ENCODE peak calls at places on chromosomes 6 and 20, in nine cellular contexts. M, K, T, Z, H, D, C, E and Y are unnamed samples.

GRCh38 chr20:38330638-38331037 is 15.6 kb upstream of the LBP start:
- DNase-seq in M (no peak), K (no peak), T (no peak), Z (no peak), H (no peak), D (no peak), C (no peak), E (no peak), Y (no peak)

GRCh38 chr6:16103708-16104107 is 25.2 kb upstream of the MYLIP start:
- DNase-seq in M (no peak), K (no peak), T (no peak), Z (no peak), H (no peak), D (peak), C (no peak), E (no peak), Y (no peak)

GRCh38 chr20:37455659-37456058 is 65.4 kb upstream of the NNAT start:
- DNase-seq in M (no peak), K (no peak), T (no peak), Z (no peak), H (no peak), D (no peak), C (no peak), E (no peak), Y (no peak)

GRCh38 chr20:5353624-5354496 is 37.1 kb upstream of the PROKR2 start:
- DNase-seq in M (no peak), K (no peak), T (no peak), Z (no peak), H (no peak), D (no peak), C (no peak), E (no peak), Y (no peak)

GRCh38 chr6:53603381-53604121 is 58.6 kb upstream of the GCLC start:
- DNase-seq in M (no peak), K (no peak), T (no peak), Z (no peak), H (no peak), D (no peak), C (no peak), E (no peak), Y (no peak)

GRCh38 chr20:58070664-58071499 is 157.6 kb downstream of the ANKRD60 start:
- DNase-seq in M (no peak), K (no peak), T (no peak), Z (no peak), H (no peak), D (no peak), C (no peak), E (no peak), Y (no peak)

GRCh38 chr6:137722749-137723272 is 144.2 kb upstream of the TNFAIP3 start:
- DNase-seq in M (no peak), K (no peak), T (no peak), Z (peak), H (no peak), D (no peak), C (no peak), E (no peak), Y (no peak)

GRCh38 chr6:160469153-160469552 is 121.0 kb downstream of the SLC22A3 start:
- DNase-seq in M (no peak), K (no peak), T (no peak), Z (no peak), H (no peak), D (no peak), C (no peak), E (no peak), Y (no peak)

GRCh38 chr6:106300944-106301343 is 24.6 kb downstream of the ATG5 start:
- DNase-seq in M (no peak), K (no peak), T (no peak), Z (peak), H (no peak), D (no peak), C (peak), E (no peak), Y (no peak)

GRCh38 chr6:36289281-36290018 is 19.6 kb downstream of the PNPLA1 start:
- DNase-seq in M (no peak), K (no peak), T (no peak), Z (no peak), H (no peak), D (no peak), C (no peak), E (no peak), Y (no peak)

GRCh38 chr20:63864545-63864977 is 509 bp upstream of the TPD52L2 start:
- DNase-seq in M (no peak), K (no peak), T (no peak), Z (no peak), H (no peak), D (no peak), C (no peak), E (no peak), Y (no peak)

GRCh38 chr6:45972795-45973503 is 42.7 kb downstream of the CLIC5 start:
- DNase-seq in M (no peak), K (no peak), T (no peak), Z (no peak), H (no peak), D (no peak), C (no peak), E (no peak), Y (no peak)

GRCh38 chr6:7544597-7544996 is 3.1 kb downstream of the DSP start:
- DNase-seq in M (no peak), K (no peak), T (no peak), Z (no peak), H (no peak), D (no peak), C (no peak), E (no peak), Y (no peak)

GRCh38 chr6:42693725-42694323 is 28.6 kb downstream of the PRPH2 start:
- DNase-seq in M (no peak), K (no peak), T (no peak), Z (peak), H (no peak), D (no peak), C (no peak), E (no peak), Y (no peak)

GRCh38 chr6:149077208-149077607 is 240.3 kb upstream of the TAB2 start:
- DNase-seq in M (no peak), K (no peak), T (no peak), Z (no peak), H (no peak), D (no peak), C (no peak), E (no peak), Y (no peak)

GRCh38 chr20:32522775-32523612 is 62.1 kb downstream of the NOL4L start:
- DNase-seq in M (no peak), K (no peak), T (peak), Z (no peak), H (no peak), D (no peak), C (no peak), E (no peak), Y (no peak)

GRCh38 chr20:50126662-50127061 is 13.7 kb upstream of the UBE2V1 start:
- DNase-seq in M (no peak), K (no peak), T (peak), Z (no peak), H (no peak), D (peak), C (no peak), E (no peak), Y (no peak)

GRCh38 chr6:158847012-158847529 is 27.9 kb upstream of the EZR start:
- DNase-seq in M (no peak), K (no peak), T (no peak), Z (no peak), H (no peak), D (no peak), C (no peak), E (no peak), Y (no peak)

GRCh38 chr20:48486065-48486464 is 341.7 kb downstream of the PREX1 start:
- DNase-seq in M (no peak), K (no peak), T (no peak), Z (no peak), H (no peak), D (no peak), C (no peak), E (no peak), Y (no peak)

GRCh38 chr20:17896771-17897369 is 71.7 kb downstream of the SNX5 start:
- DNase-seq in M (no peak), K (no peak), T (no peak), Z (peak), H (no peak), D (no peak), C (peak), E (no peak), Y (no peak)

DNA sequence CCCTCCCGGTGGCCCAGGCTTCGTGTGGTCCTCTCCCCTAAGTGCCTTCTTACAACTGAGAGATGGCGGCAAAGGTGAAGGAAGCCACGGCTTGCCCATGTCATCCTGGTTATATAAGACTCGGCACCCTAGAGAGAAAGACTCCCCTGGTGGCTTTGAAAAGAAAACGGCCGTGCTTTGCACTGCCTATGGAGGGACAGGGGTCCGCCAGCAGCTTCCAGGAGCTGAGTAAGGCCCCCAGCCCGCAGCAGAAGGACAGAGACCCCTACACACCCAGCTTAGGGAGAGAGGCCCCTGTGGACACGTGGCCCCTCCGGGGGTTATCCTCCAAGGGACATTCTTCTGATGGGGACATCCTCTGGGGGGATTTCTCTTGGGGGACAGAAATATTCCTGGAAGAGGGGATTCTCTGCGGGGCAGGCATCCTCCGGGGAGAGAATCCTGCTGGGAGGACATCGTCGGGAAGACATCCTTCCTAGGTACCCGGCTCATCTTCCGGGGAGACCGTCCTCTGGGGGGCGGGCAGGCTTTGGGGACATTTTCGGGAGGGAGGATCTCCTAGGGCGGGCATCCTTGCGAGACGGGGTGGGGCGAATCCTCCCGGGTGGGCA is 509 bp upstream of the OGFR start:
- DNase-seq in M (no peak), K (no peak), T (no peak), Z (peak), H (no peak), D (no peak), C (peak), E (no peak), Y (no peak)
- TF ChIP-seq CTCF in M (no peak), K (no peak), T (no peak), Z (peak), H (no peak), D (no peak), C (no peak), E (no peak), Y (no peak)

GRCh38 chr20:44737116-44737515 is 8.5 kb upstream of the KCNK15 start:
- DNase-seq in M (no peak), K (no peak), T (no peak), Z (no peak), H (no peak), D (no peak), C (no peak), E (no peak), Y (no peak)

GRCh38 chr20:44735816-44736169 is 9.9 kb upstream of the KCNK15 start:
- DNase-seq in M (no peak), K (no peak), T (no peak), Z (no peak), H (no peak), D (no peak), C (no peak), E (no peak), Y (no peak)

GRCh38 chr20:44739952-44740351 is 5.7 kb upstream of the KCNK15 start:
- DNase-seq in M (no peak), K (no peak), T (no peak), Z (no peak), H (no peak), D (no peak), C (no peak), E (no peak), Y (no peak)

GRCh38 chr20:44736170-44737021 is 9.3 kb upstream of the KCNK15 start:
- DNase-seq in M (no peak), K (no peak), T (no peak), Z (peak), H (no peak), D (no peak), C (peak), E (peak), Y (no peak)

GRCh38 chr20:44738779-44739477 is 6.7 kb upstream of the KCNK15 start:
- DNase-seq in M (no peak), K (no peak), T (no peak), Z (peak), H (no peak), D (no peak), C (peak), E (peak), Y (peak)
- H3K4me3 ChIP-seq in M (no peak), K (no peak), T (no peak), Z (no peak), H (no peak), D (no peak), C (no peak), E (no peak), Y (no peak)

GRCh38 chr6:2465336-2465735 is 219.9 kb upstream of the GMDS start:
- DNase-seq in M (no peak), K (no peak), T (no peak), Z (no peak), H (no peak), D (no peak), C (no peak), E (no peak), Y (no peak)

GRCh38 chr6:2464641-2465040 is 219.2 kb upstream of the GMDS start:
- DNase-seq in M (no peak), K (no peak), T (no peak), Z (no peak), H (no peak), D (no peak), C (no peak), E (no peak), Y (no peak)

GRCh38 chr6:2460216-2460734 is 214.9 kb upstream of the GMDS start:
- DNase-seq in M (no peak), K (no peak), T (no peak), Z (no peak), H (no peak), D (no peak), C (no peak), E (no peak), Y (no peak)

GRCh38 chr6:2467929-2468600 is 222.7 kb upstream of the GMDS start:
- DNase-seq in M (no peak), K (no peak), T (no peak), Z (no peak), H (no peak), D (no peak), C (no peak), E (no peak), Y (no peak)

DNA sequence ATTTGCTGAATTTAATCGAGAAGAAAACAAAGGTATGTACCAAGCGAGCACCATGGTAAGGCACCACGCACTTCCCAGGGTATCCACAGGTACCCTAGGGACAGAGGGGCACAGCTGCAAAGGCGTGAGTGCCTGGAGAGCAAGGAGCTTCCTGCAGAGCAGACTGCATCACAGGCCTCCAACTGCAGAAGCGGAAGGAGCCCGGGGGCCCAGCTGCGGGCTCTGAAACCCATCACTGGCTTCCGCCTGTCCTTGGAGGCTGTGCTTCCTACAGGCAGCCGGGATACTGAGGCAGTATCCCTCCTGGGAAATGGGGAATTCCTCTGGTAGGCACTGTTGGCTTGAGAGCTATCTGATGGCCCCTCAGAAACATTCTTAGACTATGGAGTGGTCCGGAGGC is 217.4 kb upstream of the GMDS start:
- DNase-seq in M (no peak), K (no peak), T (no peak), Z (no peak), H (no peak), D (no peak), C (no peak), E (no peak), Y (no peak)
- TF ChIP-seq CTCF in M (no peak), K (no peak), T (no peak), Z (no peak), H (no peak), D (no peak), C (no peak), E (no peak), Y (no peak)

GRCh38 chr6:125707615-125708243 is 41.7 kb upstream of the HEY2 start:
- DNase-seq in M (no peak), K (no peak), T (no peak), Z (no peak), H (no peak), D (no peak), C (no peak), E (no peak), Y (no peak)
- H3K4me3 ChIP-seq in M (no peak), K (no peak), T (no peak), Z (no peak), H (no peak), D (no peak), C (no peak), E (no peak), Y (no peak)